ENCODE peak calls at places on chromosomes 1 and 21, in six cellular contexts. T, J, Z, M, A and R are unnamed samples.

GRCh38 chr1:180606109-180606508 is 25.7 kb upstream of the XPR1 start:
- DNase-seq in J (no peak), M (no peak), A (no peak), T (no peak), Z (no peak), R (no peak)

GRCh38 chr1:215140135-215140534 is 57.6 kb downstream of the KCNK2 start:
- DNase-seq in Z (no peak), A (no peak), M (no peak), J (no peak), T (no peak), R (no peak)

GRCh38 chr1:228930479-228930957 is 195.2 kb downstream of the RHOU start:
- DNase-seq in Z (no peak), M (no peak), A (no peak), T (peak; percentile 42), J (no peak), R (no peak)

GRCh38 chr1:236440373-236440772 is 46.3 kb downstream of the EDARADD start:
- DNase-seq in J (no peak), Z (no peak), A (no peak), T (no peak), M (no peak), R (no peak)

GRCh38 chr1:201169971-201170532 is 15.8 kb upstream of the TMEM9 start:
- DNase-seq in M (no peak), J (no peak), A (no peak), T (no peak), Z (no peak), R (no peak)

GRCh38 chr21:34545079-34545884 is 33.3 kb upstream of the KCNE1 start:
- DNase-seq in J (peak; percentile 31), T (peak; percentile 65), M (no peak), A (peak; percentile 77), Z (peak; percentile 87), R (no peak)

GRCh38 chr1:226643167-226643566 is 94.6 kb downstream of the STUM start:
- DNase-seq in T (peak; percentile 44), A (no peak), J (no peak), Z (peak; percentile 98), M (no peak), R (no peak)

GRCh38 chr1:112237983-112238515 is 158.0 kb upstream of the CTTNBP2NL start:
- DNase-seq in M (no peak), T (no peak), A (no peak), J (no peak), Z (no peak), R (no peak)

GRCh38 chr1:61092643-61093042 is 10.3 kb downstream of the NFIA start:
- DNase-seq in T (no peak), J (no peak), A (no peak), Z (no peak), M (no peak), R (no peak)

GRCh38 chr1:229585338-229585737 is 26.8 kb upstream of the ABCB10 start:
- DNase-seq in A (no peak), M (no peak), J (no peak), T (peak; percentile 15), Z (no peak), R (no peak)

GRCh38 chr21:37339527-37339889 is 27.1 kb upstream of the DYRK1A start:
- DNase-seq in M (no peak), Z (no peak), A (peak; percentile 37), J (no peak), T (peak; percentile 57), R (no peak)
- H3K4me3 ChIP-seq in M (no peak overlapping the region), Z (no peak overlapping the region), A (no peak overlapping the region), J (peak overlapping the region; percentile 17), T (peak overlapping the region; percentile 36), R (no peak overlapping the region)

DNA sequence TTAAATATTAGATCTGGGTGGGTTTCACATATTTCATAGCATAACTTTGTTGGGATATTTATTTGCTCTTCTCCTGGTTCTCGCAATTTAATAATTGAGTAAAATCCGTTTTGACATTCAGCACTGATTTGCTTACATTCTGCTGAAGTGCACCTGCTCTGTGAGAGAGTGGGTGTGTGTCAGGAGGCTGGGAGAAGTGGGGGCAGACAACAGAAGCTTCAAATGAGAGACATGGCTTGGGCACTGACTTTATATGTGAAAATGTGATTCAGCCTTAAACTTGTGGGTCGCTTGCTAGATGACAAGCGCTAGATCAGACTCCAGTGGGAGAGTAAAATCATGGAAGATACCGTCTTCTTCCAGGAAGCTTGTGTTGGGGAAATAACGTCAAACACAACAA is 32.4 kb upstream of the KCNA2 start:
- DNase-seq in M (no peak), J (no peak), Z (no peak), A (no peak), T (no peak), R (no peak)
- H3K4me3 ChIP-seq in M (no peak overlapping the region), J (no peak overlapping the region), Z (no peak overlapping the region), A (no peak overlapping the region), T (no peak overlapping the region), R (no peak overlapping the region)

GRCh38 chr1:234841710-234842231 is 231.8 kb upstream of the IRF2BP2 start:
- DNase-seq in J (no peak), T (peak; percentile 56), A (peak; percentile 49), Z (peak; percentile 97), M (no peak), R (no peak)

GRCh38 chr1:234844479-234845031 is 234.6 kb upstream of the IRF2BP2 start:
- DNase-seq in J (no peak), M (no peak), Z (peak; percentile 59), T (no peak), A (peak; percentile 61), R (no peak)

GRCh38 chr1:234845097-234845660 is 235.2 kb upstream of the IRF2BP2 start:
- DNase-seq in M (no peak), J (no peak), Z (no peak), T (no peak), A (no peak), R (no peak)

GRCh38 chr1:234840843-234841242 is 230.9 kb upstream of the IRF2BP2 start:
- DNase-seq in Z (peak; percentile 75), T (no peak), A (no peak), M (no peak), J (peak; percentile 20), R (no peak)

GRCh38 chr1:234842726-234843641 is 233.0 kb upstream of the IRF2BP2 start:
- DNase-seq in J (no peak), M (no peak), T (no peak), A (peak; percentile 18), Z (peak; percentile 73), R (no peak)
- H3K4me3 ChIP-seq in J (no peak overlapping the region), M (no peak overlapping the region), T (no peak overlapping the region), A (no peak overlapping the region), Z (peak overlapping the region; percentile 24), R (no peak overlapping the region)

GRCh38 chr21:17793675-17794123 is 25.5 kb downstream of the C21orf91 start:
- DNase-seq in A (peak; percentile 62), M (no peak), J (no peak), Z (no peak), T (no peak), R (no peak)
- H3K4me3 ChIP-seq in A (no peak overlapping the region), M (no peak overlapping the region), J (no peak overlapping the region), Z (no peak overlapping the region), T (no peak overlapping the region), R (no peak overlapping the region)

DNA sequence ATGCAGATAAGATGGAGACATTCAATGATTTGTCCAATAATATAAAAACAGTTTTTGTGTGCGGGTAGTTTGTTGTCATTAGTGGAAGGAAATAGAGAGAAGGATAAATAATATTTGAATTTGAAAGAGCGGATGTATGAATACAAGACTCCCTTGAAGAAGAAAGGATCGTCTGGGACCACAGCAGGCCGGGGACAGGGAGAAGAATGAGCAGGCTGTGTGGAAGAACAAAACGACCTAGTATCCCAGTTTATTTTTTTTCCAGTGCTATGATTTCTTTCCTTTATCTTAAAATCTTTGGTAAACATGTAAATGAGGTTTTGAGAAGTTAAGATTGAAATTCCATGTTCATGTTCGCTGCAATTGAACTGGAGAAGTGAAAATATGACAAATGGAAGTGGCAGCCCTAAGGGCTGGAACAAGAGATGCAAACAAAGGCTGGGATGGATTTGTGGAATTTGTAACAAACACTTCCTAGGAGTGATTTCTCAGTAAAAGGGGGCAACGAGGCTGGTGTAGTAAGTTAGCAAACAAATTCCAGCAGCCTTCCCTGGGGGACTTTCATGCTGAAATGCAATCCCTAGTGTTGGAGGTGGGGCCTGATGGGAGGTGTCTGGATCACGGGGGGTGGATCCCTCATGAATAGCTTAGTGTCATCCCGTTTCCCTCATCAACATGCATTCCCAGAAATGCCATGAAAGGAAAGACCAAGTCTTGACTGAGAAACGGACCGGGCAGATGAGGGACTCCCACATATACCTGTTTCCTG is 10.2 kb upstream of the IFI16 start:
- DNase-seq in T (peak; percentile 99), Z (no peak), A (peak; percentile 93), M (peak; percentile 66), J (peak; percentile 3), R (peak; percentile 56)
- H3K4me3 ChIP-seq in T (peak overlapping the region; percentile 64), Z (no peak overlapping the region), A (peak overlapping the region; percentile 61), M (peak overlapping the region; percentile 79), J (no peak overlapping the region), R (peak overlapping the region; percentile 23)

DNA sequence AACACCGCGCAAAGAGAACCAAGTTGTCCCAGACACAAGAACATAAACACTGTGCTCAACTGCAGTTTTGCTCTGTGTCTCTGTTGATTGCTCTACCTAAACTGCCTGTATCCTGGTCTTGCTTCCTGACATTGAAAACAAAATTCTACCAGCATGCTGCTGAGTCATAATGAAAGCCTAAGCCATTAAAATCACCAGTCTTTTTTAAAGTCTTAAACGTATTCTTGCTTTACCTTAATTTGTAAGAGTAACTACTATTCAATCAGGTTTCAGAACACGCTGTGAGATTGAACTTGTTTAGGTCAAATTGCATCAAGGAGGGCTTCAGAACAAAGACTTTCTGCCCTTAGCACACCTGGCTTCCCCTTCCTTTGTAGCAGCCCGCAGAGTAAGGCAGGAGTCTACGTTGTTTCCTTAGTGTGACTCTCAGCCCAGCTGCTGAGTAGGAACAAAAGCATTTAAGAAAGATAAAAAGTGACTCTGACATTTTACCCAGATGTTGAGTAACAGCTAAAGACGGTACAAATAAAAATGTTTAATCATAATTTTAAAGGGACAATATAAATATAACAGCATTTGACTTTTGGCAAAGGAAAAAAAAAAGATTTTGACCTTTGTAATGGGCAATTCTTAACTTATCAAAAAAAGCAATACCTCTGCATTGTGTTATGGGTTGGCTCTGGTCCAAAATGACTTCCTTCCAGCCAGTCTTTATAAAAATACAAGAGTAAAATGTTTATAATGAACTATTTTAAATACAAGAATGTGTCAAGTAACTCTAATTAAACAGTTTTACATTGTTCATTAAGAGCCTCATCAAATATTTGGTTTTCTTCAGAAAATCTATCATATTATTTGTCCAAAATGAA is 186.9 kb upstream of the ADGRL4 start:
- DNase-seq in M (peak; percentile 42), Z (no peak), T (peak; percentile 91), A (peak; percentile 95), J (peak; percentile 18), R (peak; percentile 1)
- H3K4me3 ChIP-seq in M (no peak overlapping the region), Z (no peak overlapping the region), T (no peak overlapping the region), A (no peak overlapping the region), J (no peak overlapping the region), R (no peak overlapping the region)

DNA sequence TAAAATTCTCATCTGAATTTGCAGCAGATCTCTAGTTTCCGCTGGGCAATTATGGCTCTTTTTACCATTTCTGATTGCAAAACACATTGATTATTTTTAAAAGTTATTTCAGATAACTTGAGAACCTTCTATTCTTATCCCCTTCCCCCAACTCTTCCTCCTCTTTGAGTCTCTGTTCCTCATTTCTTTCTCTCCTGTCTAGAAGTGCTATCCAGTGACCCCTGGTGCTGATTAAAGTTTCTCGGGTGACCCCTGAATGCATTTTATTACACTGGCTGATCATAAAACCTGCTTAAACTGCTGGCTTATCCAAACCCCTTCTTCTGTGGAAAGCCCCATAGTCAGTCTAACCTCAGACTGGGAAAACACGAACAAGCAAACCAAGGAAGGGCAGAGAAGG is 61.2 kb downstream of the GORAB start:
- DNase-seq in A (no peak), M (no peak), Z (peak; percentile 3), T (no peak), J (no peak), R (no peak)
- H3K4me3 ChIP-seq in A (no peak overlapping the region), M (no peak overlapping the region), Z (no peak overlapping the region), T (no peak overlapping the region), J (no peak overlapping the region), R (no peak overlapping the region)